ENCODE peak calls at places on chromosomes 11 and 22, in nine cellular contexts. M, O, F, C, Q, Y, H, U and I are unnamed samples.
A peak's percentile ranks its signal among the peaks of the same experiment; 100 is the strongest.

GRCh38 chr11:102637731-102638130 is 12.6 kb upstream of the MMP20 start:
- DNase-seq in M (no peak), O (peak; percentile 29), F (no peak), C (no peak), Q (no peak), Y (no peak), H (no peak), U (no peak), I (no peak)

GRCh38 chr11:96075532-96075959 is 151.6 kb upstream of the MTMR2 start:
- DNase-seq in M (peak; percentile 54), O (no peak), F (no peak), C (no peak), Q (no peak), Y (no peak), H (peak; percentile 23), U (no peak), I (no peak)

GRCh38 chr11:65444314-65445051 is 21.9 kb downstream of the NEAT1 start:
- DNase-seq in M (peak; percentile 50), O (no peak), F (no peak), C (no peak), Q (no peak), Y (peak; percentile 81), H (peak; percentile 43), U (no peak), I (peak; percentile 3)

GRCh38 chr22:43197271-43197941 is 10.5 kb upstream of the TTLL12 start:
- DNase-seq in M (peak; percentile 68), O (no peak), F (no peak), C (no peak), Q (no peak), Y (peak; percentile 13), H (no peak), U (no peak), I (no peak)

GRCh38 chr11:43922295-43922648 is 20.2 kb upstream of the C11orf96 start:
- DNase-seq in M (no peak), O (no peak), F (no peak), C (no peak), Q (no peak), Y (peak; percentile 62), H (peak; percentile 31), U (no peak), I (no peak)

GRCh38 chr11:6757373-6757967 is 14.3 kb downstream of the OR2AG2 start:
- DNase-seq in M (peak; percentile 68), O (peak; percentile 58), F (peak; percentile 68), C (peak; percentile 27), Q (peak; percentile 32), Y (peak; percentile 62), H (peak; percentile 59), U (peak; percentile 43), I (peak; percentile 58)

GRCh38 chr11:121351089-121351488 is 58.5 kb downstream of the SC5D start:
- DNase-seq in M (no peak), O (no peak), F (no peak), C (no peak), Q (no peak), Y (no peak), H (no peak), U (no peak), I (no peak)

GRCh38 chr11:109023029-109023428 is 358.2 kb downstream of the DDX10 start:
- DNase-seq in M (peak; percentile 22), O (no peak), F (no peak), C (no peak), Q (no peak), Y (no peak), H (no peak), U (no peak), I (no peak)

GRCh38 chr22:23071163-23072034 is 1.1 kb downstream of the GNAZ start:
- DNase-seq in M (no peak), O (no peak), F (no peak), C (peak; percentile 48), Q (no peak), Y (no peak), H (no peak), U (no peak), I (no peak)

GRCh38 chr22:30880847-30881246 is 87.7 kb downstream of the MORC2 start:
- DNase-seq in M (no peak), O (no peak), F (no peak), C (no peak), Q (no peak), Y (no peak), H (no peak), U (no peak), I (no peak)

GRCh38 chr11:24515632-24516031 is 18.8 kb downstream of the LUZP2 start:
- DNase-seq in M (no peak), O (no peak), F (no peak), C (no peak), Q (no peak), Y (no peak), H (no peak), U (no peak), I (no peak)

GRCh38 chr22:29626497-29627195 is 23.2 kb downstream of the NF2 start:
- DNase-seq in M (peak; percentile 98), O (no peak), F (no peak), C (no peak), Q (no peak), Y (peak; percentile 64), H (peak; percentile 91), U (no peak), I (peak; percentile 82)

GRCh38 chr11:75523811-75524401 is 1.8 kb downstream of the GDPD5 start:
- DNase-seq in M (no peak), O (no peak), F (no peak), C (no peak), Q (no peak), Y (no peak), H (no peak), U (no peak), I (no peak)

GRCh38 chr11:14764899-14765527 is 121.4 kb downstream of the PDE3B start:
- DNase-seq in M (peak; percentile 9), O (no peak), F (no peak), C (peak; percentile 21), Q (no peak), Y (peak; percentile 52), H (peak; percentile 3), U (no peak), I (peak; percentile 51)

GRCh38 chr22:24408630-24409029 is 18.8 kb upstream of the ADORA2A start:
- DNase-seq in M (no peak), O (no peak), F (no peak), C (peak; percentile 59), Q (no peak), Y (no peak), H (no peak), U (no peak), I (no peak)
- H3K4me2 ChIP-seq in M (no peak overlapping the region), O (no peak overlapping the region), F (no peak overlapping the region), C (no peak overlapping the region), Q (no peak overlapping the region), Y (no peak overlapping the region), H (no peak overlapping the region), U (no peak overlapping the region), I (no peak overlapping the region)

GRCh38 chr11:16938061-16938460 is 76.2 kb downstream of the PLEKHA7 start:
- DNase-seq in M (no peak), O (no peak), F (no peak), C (no peak), Q (no peak), Y (no peak), H (no peak), U (no peak), I (no peak)

GRCh38 chr11:16945671-16946469 is 68.3 kb downstream of the PLEKHA7 start:
- DNase-seq in M (peak; percentile 68), O (peak; percentile 76), F (peak; percentile 45), C (peak; percentile 77), Q (peak; percentile 51), Y (peak; percentile 53), H (peak; percentile 34), U (peak; percentile 35), I (peak; percentile 78)

GRCh38 chr11:16941935-16942334 is 72.3 kb downstream of the PLEKHA7 start:
- DNase-seq in M (no peak), O (no peak), F (no peak), C (no peak), Q (no peak), Y (no peak), H (no peak), U (no peak), I (no peak)

GRCh38 chr11:16942917-16943316 is 71.3 kb downstream of the PLEKHA7 start:
- DNase-seq in M (no peak), O (no peak), F (no peak), C (no peak), Q (no peak), Y (no peak), H (no peak), U (no peak), I (no peak)

GRCh38 chr11:16942342-16942741 is 71.9 kb downstream of the PLEKHA7 start:
- DNase-seq in M (peak; percentile 3), O (no peak), F (no peak), C (no peak), Q (no peak), Y (no peak), H (no peak), U (no peak), I (no peak)
- H3K4me2 ChIP-seq in M (no peak overlapping the region), O (no peak overlapping the region), F (no peak overlapping the region), C (no peak overlapping the region), Q (no peak overlapping the region), Y (no peak overlapping the region), H (no peak overlapping the region), U (no peak overlapping the region), I (no peak overlapping the region)

GRCh38 chr11:123585206-123585605 is 69.2 kb downstream of the SCN3B start:
- DNase-seq in M (no peak), O (no peak), F (no peak), C (no peak), Q (no peak), Y (no peak), H (no peak), U (no peak), I (no peak)
- H3K4me2 ChIP-seq in M (no peak overlapping the region), O (peak overlapping the region; percentile 93), F (no peak overlapping the region), C (no peak overlapping the region), Q (no peak overlapping the region), Y (no peak overlapping the region), H (no peak overlapping the region), U (no peak overlapping the region), I (no peak overlapping the region)

GRCh38 chr22:17865183-17866055 is 91.2 kb upstream of the BID start:
- DNase-seq in M (no peak), O (no peak), F (no peak), C (no peak), Q (no peak), Y (no peak), H (no peak), U (no peak), I (no peak)

GRCh38 chr22:17860220-17860965 is 86.1 kb upstream of the BID start:
- DNase-seq in M (no peak), O (no peak), F (no peak), C (no peak), Q (no peak), Y (no peak), H (no peak), U (no peak), I (no peak)

GRCh38 chr22:17864398-17865182 is 90.3 kb upstream of the BID start:
- DNase-seq in M (no peak), O (no peak), F (no peak), C (no peak), Q (no peak), Y (no peak), H (no peak), U (no peak), I (no peak)

GRCh38 chr22:17862646-17863181 is 88.4 kb upstream of the BID start:
- DNase-seq in M (no peak), O (no peak), F (no peak), C (no peak), Q (no peak), Y (no peak), H (no peak), U (no peak), I (peak; percentile 40)

DNA sequence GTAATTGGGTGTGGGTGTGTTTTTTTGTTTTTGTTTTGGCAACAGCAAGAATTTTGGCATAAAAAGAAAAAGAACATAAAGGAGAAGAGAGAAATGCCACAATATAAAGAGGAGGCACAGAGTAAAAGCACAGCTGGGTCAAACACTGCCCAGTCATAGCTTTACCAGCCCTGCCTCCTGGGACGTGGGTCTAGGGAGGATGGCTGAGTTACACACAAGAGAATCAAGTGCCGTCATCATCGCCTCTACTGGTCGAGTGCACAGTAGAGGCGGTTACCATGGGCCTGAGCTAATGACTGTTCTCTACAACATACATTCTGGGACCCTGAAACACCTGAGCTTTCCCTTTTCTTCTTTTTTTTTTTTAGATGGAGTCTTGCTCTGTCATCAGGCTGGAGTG is 87.6 kb upstream of the BID start:
- DNase-seq in M (no peak), O (no peak), F (no peak), C (no peak), Q (no peak), Y (no peak), H (no peak), U (no peak), I (no peak)
- H3K4me2 ChIP-seq in M (no peak overlapping the region), O (no peak overlapping the region), F (no peak overlapping the region), C (no peak overlapping the region), Q (no peak overlapping the region), Y (no peak overlapping the region), H (no peak overlapping the region), U (no peak overlapping the region), I (no peak overlapping the region)